ENCODE peak calls at places on chromosome 1, in four cellular contexts. P is MM.1S, O is HepG2, V is suprapubic skin. D is an unnamed sample.

GRCh38 chr1:187203257-187203656 is 374.5 kb downstream of the PLA2G4A start:
- DNase-seq in P (no peak), O (no peak), V (no peak), D (peak)

GRCh38 chr1:87329756-87330200 is 1.1 kb downstream of the LMO4 start:
- DNase-seq in P (peak), O (no peak), V (no peak), D (no peak)

GRCh38 chr1:52814465-52814864 is 28.1 kb upstream of the ZYG11A start:
- DNase-seq in P (no peak), O (peak), V (no peak), D (peak)

GRCh38 chr1:221726331-221726692 is 15.6 kb downstream of the DUSP10 start:
- DNase-seq in P (no peak), O (no peak), V (no peak), D (no peak)

GRCh38 chr1:42682739-42683529 is 716 bp downstream of the YBX1 start:
- DNase-seq in P (peak), O (peak), V (peak), D (peak)

GRCh38 chr1:38908821-38909220 is 27.4 kb upstream of the GJA9 start:
- DNase-seq in P (no peak), O (no peak), V (no peak), D (no peak)

GRCh38 chr1:86583593-86583992 is 36.7 kb downstream of the CLCA4 start:
- DNase-seq in P (no peak), O (no peak), V (no peak), D (no peak)

GRCh38 chr1:53390736-53391135 is 62.9 kb upstream of the LRP8 start:
- DNase-seq in P (no peak), O (no peak), V (no peak), D (no peak)

GRCh38 chr1:33943978-33944377 is 80.1 kb downstream of the HMGB4 start:
- DNase-seq in P (no peak), O (no peak), V (no peak), D (peak)

GRCh38 chr1:117237701-117238413 is 27.1 kb upstream of the VTCN1 start:
- DNase-seq in P (no peak), O (no peak), V (no peak), D (peak)

GRCh38 chr1:201480231-201481003 is 11.4 kb upstream of the PHLDA3 start:
- DNase-seq in P (peak), O (peak), V (peak), D (peak)

GRCh38 chr1:215056584-215056983 is 26.0 kb upstream of the KCNK2 start:
- DNase-seq in P (no peak), O (no peak), V (no peak), D (peak)

GRCh38 chr1:61079276-61079897 is 3.0 kb upstream of the NFIA start:
- DNase-seq in P (no peak), O (no peak), V (no peak), D (no peak)

GRCh38 chr1:92410706-92411105 is 76.0 kb downstream of the GFI1 start:
- DNase-seq in P (no peak), O (no peak), V (no peak), D (no peak)

GRCh38 chr1:243343970-243344749 is 88.3 kb downstream of the SDCCAG8 start:
- DNase-seq in P (peak), O (peak), V (no peak), D (peak)

GRCh38 chr1:245549981-245550701 is 395.4 kb downstream of the KIF26B start:
- DNase-seq in P (no peak), O (no peak), V (no peak), D (peak)

GRCh38 chr1:224852901-224853568 is 76.4 kb upstream of the DNAH14 start:
- DNase-seq in P (peak), O (peak), V (no peak), D (peak)

GRCh38 chr1:236206548-236206947 is 64.2 kb downstream of the GPR137B start:
- DNase-seq in P (no peak), O (no peak), V (no peak), D (no peak)

GRCh38 chr1:198201956-198202784 is 45.4 kb downstream of the NEK7 start:
- DNase-seq in P (peak), O (no peak), V (no peak), D (no peak)

GRCh38 chr1:216905781-216906180 is 182.6 kb upstream of the ESRRG start:
- DNase-seq in P (no peak), O (no peak), V (no peak), D (no peak)

GRCh38 chr1:17359031-17359430 is 13.0 kb upstream of the PADI6 start:
- DNase-seq in P (no peak), O (no peak), V (no peak), D (no peak)

GRCh38 chr1:18149113-18149641 is 41.6 kb downstream of the IGSF21 start:
- DNase-seq in P (no peak), O (peak), V (no peak), D (no peak)

GRCh38 chr1:147625274-147625986 is 44.9 kb downstream of the ACP6 start:
- DNase-seq in P (no peak), O (peak), V (no peak), D (no peak)

GRCh38 chr1:160209656-160210046 is 4.5 kb downstream of the PEA15 start:
- DNase-seq in P (no peak), O (no peak), V (no peak), D (no peak)

GRCh38 chr1:183267646-183268431 is 81.8 kb downstream of the LAMC2 start:
- DNase-seq in P (no peak), O (no peak), V (no peak), D (peak)

GRCh38 chr1:61284226-61284854 is 202.0 kb downstream of the NFIA start:
- DNase-seq in P (peak), O (no peak), V (no peak), D (no peak)

GRCh38 chr1:24925082-24925779 is 4.8 kb downstream of the RUNX3 start:
- DNase-seq in P (no peak), O (no peak), V (no peak), D (no peak)

GRCh38 chr1:244852694-244853093 is 11.6 kb downstream of the HNRNPU start:
- DNase-seq in P (no peak), O (no peak), V (no peak), D (no peak)

GRCh38 chr1:228374711-228375577 is 31.7 kb downstream of the TRIM11 start:
- DNase-seq in P (no peak), O (no peak), V (peak), D (peak)

GRCh38 chr1:155392898-155393411 is 72.3 kb downstream of the RUSC1 start:
- DNase-seq in P (no peak), O (no peak), V (no peak), D (no peak)

GRCh38 chr1:108615544-108615943 is 45.3 kb downstream of the HENMT1 start:
- DNase-seq in P (no peak), O (no peak), V (no peak), D (no peak)

GRCh38 chr1:231354330-231355020 is 16.4 kb downstream of the SPRTN start:
- DNase-seq in P (no peak), O (no peak), V (no peak), D (no peak)

GRCh38 chr1:26367441-26367840 is 5.1 kb downstream of the ZNF683 start:
- DNase-seq in P (no peak), O (no peak), V (no peak), D (no peak)

GRCh38 chr1:209435654-209436566 is 147.6 kb upstream of the CAMK1G start:
- DNase-seq in P (peak), O (peak), V (peak), D (peak)

GRCh38 chr1:115183158-115183557 is 93.9 kb upstream of the TSPAN2 start:
- DNase-seq in P (no peak), O (no peak), V (no peak), D (no peak)

GRCh38 chr1:58936973-58937372 is 153.1 kb upstream of the JUN start:
- DNase-seq in P (no peak), O (no peak), V (no peak), D (no peak)

GRCh38 chr1:58931761-58932160 is 147.9 kb upstream of the JUN start:
- DNase-seq in P (no peak), O (no peak), V (no peak), D (no peak)

GRCh38 chr1:58933599-58933926 is 149.7 kb upstream of the JUN start:
- DNase-seq in P (no peak), O (peak), V (no peak), D (no peak)

GRCh38 chr1:58932820-58933598 is 149.2 kb upstream of the JUN start:
- DNase-seq in P (no peak), O (peak), V (no peak), D (peak)

DNA sequence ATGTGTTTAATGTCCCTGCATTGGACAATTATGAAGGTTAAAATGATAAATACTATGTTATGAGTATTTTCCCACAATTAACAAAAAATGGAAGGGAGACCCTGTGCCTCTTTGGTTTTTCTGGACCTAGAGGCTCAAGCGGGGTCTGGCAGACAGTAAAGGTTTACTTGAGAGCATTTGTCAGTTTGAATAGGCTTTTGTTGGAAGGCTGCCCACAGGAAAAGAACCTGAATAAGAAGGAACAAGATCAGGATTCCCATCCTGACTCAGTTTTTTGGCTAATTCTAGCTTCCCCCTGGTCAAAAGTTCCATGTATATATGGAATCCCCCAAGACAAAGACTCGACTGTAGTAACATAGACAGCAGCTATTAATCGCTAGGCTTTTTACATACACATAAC is 150.9 kb upstream of the JUN start:
- DNase-seq in P (no peak), O (no peak), V (no peak), D (no peak)
- H3K4me3 ChIP-seq in P (no peak), O (no peak), V (no peak), D (no peak)

GRCh38 chr1:62515055-62515454 is 78.2 kb downstream of the USP1 start:
- DNase-seq in P (no peak), O (peak), V (no peak), D (peak)
- TF ChIP-seq CTCF in P (no peak), O (no peak), V (no peak), D (no peak)

DNA sequence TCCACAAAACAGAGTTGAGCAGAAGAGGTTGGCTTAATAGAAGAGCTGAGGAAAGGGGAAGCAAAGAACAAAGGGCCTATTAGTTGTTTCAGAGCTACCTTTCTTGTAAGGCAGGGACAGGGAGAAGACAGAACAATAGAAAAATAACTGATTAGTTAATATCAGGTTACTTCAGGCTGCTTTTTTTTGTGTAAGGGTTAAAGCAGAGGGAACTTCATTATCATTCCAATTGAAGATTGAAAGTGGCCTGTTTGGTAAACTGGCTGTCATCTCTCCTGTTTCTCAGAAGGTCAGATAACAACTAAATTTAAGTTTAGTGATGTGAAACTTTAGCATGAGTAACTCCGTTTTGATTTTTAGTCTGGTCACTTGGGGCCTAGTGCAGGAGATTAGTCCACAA is 22.3 kb downstream of the CDC42 start:
- DNase-seq in P (no peak), O (no peak), V (no peak), D (no peak)
- H3K4me3 ChIP-seq in P (no peak), O (no peak), V (no peak), D (no peak)

GRCh38 chr1:15406911-15407559 is 2.7 kb upstream of the EFHD2 start:
- DNase-seq in P (no peak), O (no peak), V (peak), D (peak)

GRCh38 chr1:15401391-15402055 is 8.2 kb upstream of the EFHD2 start:
- DNase-seq in P (no peak), O (no peak), V (no peak), D (peak)

GRCh38 chr1:15402809-15403450 is 6.8 kb upstream of the EFHD2 start:
- DNase-seq in P (no peak), O (no peak), V (no peak), D (no peak)

GRCh38 chr1:15405106-15405850 is 4.4 kb upstream of the EFHD2 start:
- DNase-seq in P (no peak), O (no peak), V (no peak), D (no peak)

GRCh38 chr1:15403962-15404580 is 5.6 kb upstream of the EFHD2 start:
- DNase-seq in P (no peak), O (peak), V (no peak), D (no peak)
- TF ChIP-seq CTCF in P (no peak), O (no peak), V (no peak), D (no peak)

GRCh38 chr1:193102662-193103061 is 2.6 kb downstream of the GLRX2 start:
- DNase-seq in P (no peak), O (peak), V (no peak), D (no peak)

GRCh38 chr1:193104496-193104905 is 713 bp downstream of the GLRX2 start:
- DNase-seq in P (peak), O (peak), V (peak), D (peak)

GRCh38 chr1:193105821-193106177 is 585 bp upstream of the GLRX2 start:
- DNase-seq in P (no peak), O (no peak), V (no peak), D (no peak)

GRCh38 chr1:193104906-193105820 is at the start of gene GLRX2:
- DNase-seq in P (peak), O (peak), V (peak), D (peak)

DNA sequence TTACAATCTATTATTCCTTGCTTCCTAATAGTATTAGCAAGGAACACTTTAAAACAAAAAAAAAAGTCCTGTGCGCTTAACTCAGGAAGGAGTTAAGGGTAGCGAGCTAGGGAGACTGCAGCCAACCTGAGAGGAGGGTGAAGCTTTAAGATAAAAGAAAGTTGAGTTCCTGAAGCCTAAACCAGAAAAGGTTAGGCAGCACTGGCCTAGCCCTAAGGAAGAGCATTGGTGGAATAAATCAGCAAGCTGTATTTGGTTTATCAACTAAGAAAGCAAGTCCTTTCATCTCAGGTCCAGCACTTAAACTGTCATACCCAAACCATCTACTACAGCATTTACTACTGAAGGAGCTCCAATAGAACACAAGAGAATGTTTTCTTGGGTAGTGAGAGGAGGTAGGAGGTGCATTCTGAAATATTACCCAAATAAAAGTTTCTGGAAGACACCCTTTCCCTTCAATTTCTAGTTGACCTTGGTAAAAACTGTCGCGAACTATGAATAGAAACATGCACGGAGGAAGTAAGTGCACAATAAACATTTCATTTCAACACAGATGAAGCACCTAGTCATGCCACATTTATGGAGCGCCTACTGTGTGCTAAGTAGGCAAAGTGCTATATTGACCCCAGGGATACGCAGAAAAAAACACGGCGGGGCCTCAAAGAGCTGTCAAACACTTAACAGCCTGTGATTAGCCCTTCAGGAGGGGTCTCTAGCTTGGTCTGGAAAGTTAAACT is 1.3 kb downstream of the GLRX2 start:
- DNase-seq in P (no peak), O (no peak), V (no peak), D (no peak)
- H3K4me3 ChIP-seq in P (peak), O (peak), V (peak), D (peak)

D was measured in AG10803.